ENCODE peak calls at places on chromosomes 3 and 15, in ten cellular contexts. V, T, O, Y, A, J, D, S, R and N are unnamed samples.
A peak's percentile ranks its signal among the peaks of the same experiment; 100 is the strongest.

GRCh38 chr15:70090436-70091291 is 7.1 kb downstream of the TLE3 start:
- DNase-seq in V (no peak), T (no peak), O (no peak), Y (no peak), A (no peak), J (no peak), D (no peak), S (no peak), R (no peak), N (no peak)

GRCh38 chr3:150861851-150862250 is 43.4 kb downstream of the MINDY4B start:
- DNase-seq in V (no peak), T (no peak), O (no peak), Y (no peak), A (no peak), J (no peak), D (no peak), S (no peak), R (no peak), N (no peak)

GRCh38 chr3:185215873-185216586 is 37.8 kb downstream of the EHHADH start:
- DNase-seq in V (peak; percentile 42), T (peak; percentile 16), O (peak; percentile 31), Y (no peak), A (peak; percentile 44), J (peak; percentile 51), D (no peak), S (no peak), R (peak; percentile 60), N (peak; percentile 22)

GRCh38 chr3:177713921-177714900 is 516.9 kb upstream of the TBL1XR1 start:
- DNase-seq in V (no peak), T (peak; percentile 57), O (no peak), Y (no peak), A (no peak), J (no peak), D (no peak), S (no peak), R (no peak), N (no peak)

GRCh38 chr15:94747510-94747909 is 516.1 kb downstream of the MCTP2 start:
- DNase-seq in V (no peak), T (no peak), O (no peak), Y (no peak), A (no peak), J (no peak), D (no peak), S (no peak), R (no peak), N (no peak)

GRCh38 chr3:153130312-153130977 is 31.6 kb upstream of the RAP2B start:
- DNase-seq in V (peak; percentile 66), T (peak; percentile 64), O (peak; percentile 57), Y (no peak), A (peak; percentile 88), J (peak; percentile 79), D (no peak), S (peak; percentile 71), R (peak; percentile 83), N (peak; percentile 84)

GRCh38 chr3:58184309-58184981 is 26.3 kb downstream of the DNASE1L3 start:
- DNase-seq in V (no peak), T (no peak), O (no peak), Y (no peak), A (no peak), J (no peak), D (no peak), S (no peak), R (no peak), N (no peak)

GRCh38 chr15:51375966-51376640 is 34.6 kb downstream of the GLDN start:
- DNase-seq in V (peak; percentile 52), T (peak; percentile 40), O (no peak), Y (no peak), A (peak; percentile 85), J (peak; percentile 74), D (no peak), S (no peak), R (peak; percentile 43), N (peak; percentile 74)

GRCh38 chr3:147699175-147699838 is 290.1 kb downstream of the ZIC1 start:
- DNase-seq in V (peak; percentile 90), T (peak; percentile 52), O (peak; percentile 50), Y (no peak), A (peak; percentile 80), J (peak; percentile 63), D (no peak), S (peak; percentile 21), R (peak; percentile 64), N (peak; percentile 88)

GRCh38 chr15:25883860-25884259 is 20.7 kb upstream of the ATP10A start:
- DNase-seq in V (peak; percentile 61), T (peak; percentile 97), O (peak; percentile 78), Y (no peak), A (peak; percentile 94), J (peak; percentile 92), D (no peak), S (peak; percentile 91), R (peak; percentile 86), N (peak; percentile 79)

GRCh38 chr3:178076718-178077117 is 459.5 kb upstream of the KCNMB2 start:
- DNase-seq in V (peak; percentile 21), T (no peak), O (no peak), Y (no peak), A (no peak), J (no peak), D (no peak), S (no peak), R (no peak), N (no peak)

GRCh38 chr3:39413691-39414420 is 7.3 kb downstream of the RPSA start:
- DNase-seq in V (peak; percentile 12), T (peak; percentile 45), O (peak; percentile 45), Y (no peak), A (no peak), J (peak; percentile 41), D (no peak), S (no peak), R (no peak), N (peak; percentile 30)

DNA sequence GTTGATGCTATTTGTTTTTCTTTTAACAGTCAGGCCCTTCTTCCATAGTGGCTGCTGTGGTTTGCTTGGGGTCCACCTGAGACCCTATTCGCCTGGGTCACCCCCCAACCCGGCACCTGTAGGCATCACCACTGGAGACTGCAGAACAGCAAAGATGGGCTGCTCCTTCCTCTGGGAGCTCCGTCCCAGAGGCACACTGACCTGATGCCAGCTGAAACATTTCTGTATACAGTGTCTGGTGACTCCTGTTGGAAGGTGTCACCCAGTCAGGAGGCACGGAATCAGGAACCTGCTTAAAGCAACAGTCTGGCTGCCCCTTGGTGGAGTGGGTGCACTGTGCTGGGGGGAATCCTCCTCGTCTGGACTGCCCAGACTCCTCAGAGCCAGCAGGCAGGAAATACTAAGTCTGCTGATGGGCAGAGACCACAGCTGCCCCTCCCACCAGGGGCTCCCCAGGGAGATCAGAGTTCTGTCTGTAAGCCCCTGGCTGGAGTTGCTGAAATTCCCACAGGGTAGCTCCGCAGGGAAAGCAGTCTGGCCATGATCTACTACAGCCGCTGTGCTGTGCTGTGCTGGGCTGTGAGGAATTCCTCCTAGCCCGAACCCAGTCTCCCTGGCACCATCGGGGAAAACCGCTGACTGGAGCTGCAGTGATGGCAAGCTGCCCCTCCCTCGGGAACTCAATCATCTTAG is 248.2 kb downstream of the TBC1D5 start:
- DNase-seq in V (no peak), T (no peak), O (peak; percentile 38), Y (no peak), A (no peak), J (peak; percentile 42), D (no peak), S (no peak), R (no peak), N (no peak)
- TF ChIP-seq CTCF in V (no peak), T (no peak), O (no peak), Y (no peak), A (no peak), J (no peak), D (no peak), S (no peak), R (no peak), N (no peak)

DNA sequence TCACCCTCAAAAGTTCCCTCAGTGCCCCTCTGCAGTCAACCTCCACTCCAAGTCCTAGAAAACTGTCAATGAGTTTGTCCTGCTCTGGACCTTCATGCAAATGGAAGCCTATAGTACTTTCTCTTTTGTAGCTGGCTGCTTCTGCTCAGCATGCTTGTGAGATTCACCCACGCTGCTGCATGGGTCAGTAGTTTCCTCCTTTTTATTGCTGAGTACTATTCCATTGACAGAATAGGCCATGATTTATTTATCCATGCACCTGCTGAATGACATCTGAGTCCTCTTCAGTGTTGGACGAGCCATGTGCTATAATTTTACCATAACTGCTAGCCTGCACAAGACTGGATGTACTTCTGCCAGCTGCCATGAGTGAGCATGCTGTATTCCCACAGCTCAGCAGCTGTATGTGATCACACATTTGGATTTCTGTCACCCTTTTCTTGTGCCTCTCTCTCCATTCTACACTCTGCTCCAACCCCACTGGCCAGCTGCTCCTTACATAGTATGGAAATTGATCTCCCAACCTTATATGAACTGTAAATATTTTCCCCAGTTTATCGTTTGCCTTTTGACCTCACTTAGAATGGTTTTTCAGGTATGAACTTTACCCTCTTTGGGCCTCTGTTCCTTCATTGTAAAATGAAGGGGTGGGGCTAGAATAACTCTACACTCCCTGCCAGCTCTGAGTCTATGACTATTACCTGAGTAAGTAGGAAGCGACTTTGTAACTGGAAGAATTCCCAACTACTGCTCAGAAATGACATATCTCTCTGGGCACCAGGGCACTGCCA is 26.2 kb downstream of the CDCP1 start:
- DNase-seq in V (peak; percentile 83), T (no peak), O (no peak), Y (no peak), A (peak; percentile 91), J (peak; percentile 42), D (no peak), S (no peak), R (no peak), N (peak; percentile 76)
- H3K4me3 ChIP-seq in V (no peak overlapping the region), T (no peak overlapping the region), O (no peak overlapping the region), Y (no peak overlapping the region), A (no peak overlapping the region), J (no peak overlapping the region), D (no peak overlapping the region), S (no peak overlapping the region), R (no peak overlapping the region), N (no peak overlapping the region)

GRCh38 chr15:53197426-53197839 is 407.3 kb upstream of the ONECUT1 start:
- DNase-seq in V (peak; percentile 32), T (peak; percentile 42), O (peak; percentile 51), Y (peak; percentile 24), A (peak; percentile 35), J (peak; percentile 57), D (peak; percentile 12), S (peak; percentile 5), R (peak; percentile 19), N (peak; percentile 50)
- TF ChIP-seq CTCF in V (peak; percentile 37), T (peak; percentile 75), O (peak; percentile 73), Y (no peak), A (peak; percentile 98), J (peak; percentile 90), D (peak; percentile 36), S (peak; percentile 96), R (peak; percentile 89), N (peak; percentile 73)

DNA sequence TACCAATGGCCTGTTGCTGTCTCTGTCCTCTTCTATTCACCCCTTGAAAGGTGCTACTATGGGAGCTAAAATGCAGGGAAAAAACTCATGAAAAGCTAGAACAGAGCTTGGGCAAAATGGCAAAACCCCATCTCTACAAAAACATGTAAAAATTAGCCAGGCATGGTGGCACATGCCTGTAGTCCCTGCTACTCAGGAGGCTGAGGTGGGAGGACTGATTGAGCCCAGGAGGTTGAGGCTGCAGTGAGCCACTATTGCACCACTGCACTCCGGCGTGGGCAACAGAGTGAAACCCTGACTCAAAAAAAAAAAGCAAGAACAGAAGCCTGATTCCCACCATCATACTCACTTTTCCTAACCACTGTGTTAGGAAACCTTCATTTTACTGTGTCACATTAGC is 1.9 kb downstream of the MAP4 start:
- DNase-seq in V (no peak), T (no peak), O (peak; percentile 35), Y (no peak), A (no peak), J (no peak), D (no peak), S (no peak), R (no peak), N (no peak)
- H3K4me3 ChIP-seq in V (no peak overlapping the region), T (no peak overlapping the region), O (no peak overlapping the region), Y (no peak overlapping the region), A (no peak overlapping the region), J (no peak overlapping the region), D (peak overlapping the region; percentile 34), S (no peak overlapping the region), R (no peak overlapping the region), N (no peak overlapping the region)